ENCODE peak calls at places on chromosomes 5 and 9, in seven cellular contexts. M is thoracic aorta, K is AG10803, R is MCF 10A, T is osteocyte, Q is sigmoid colon, V is foreskin fibroblast. C is an unnamed sample.

GRCh38 chr5:170482511-170482910 is 21.3 kb upstream of the KCNIP1 start:
- DNase-seq in R (no peak), T (no peak), K (peak), M (no peak), V (no peak), Q (no peak), C (no peak)

GRCh38 chr5:89722538-89722937 is 687.0 kb downstream of the CETN3 start:
- DNase-seq in T (no peak), V (no peak), R (no peak), K (no peak), M (no peak), Q (no peak), C (no peak)

GRCh38 chr9:89372230-89372816 is 54.0 kb downstream of the SECISBP2 start:
- DNase-seq in Q (no peak), K (no peak), T (no peak), R (no peak), M (no peak), V (no peak), C (peak)

GRCh38 chr5:28523887-28524637 is 1485.7 kb upstream of the CDH9 start:
- DNase-seq in M (no peak), R (peak), V (peak), Q (no peak), K (peak), T (no peak), C (no peak)

GRCh38 chr5:42632501-42632900 is 124.1 kb upstream of the CCDC152 start:
- DNase-seq in M (no peak), K (no peak), R (no peak), Q (no peak), T (no peak), V (no peak), C (no peak)

GRCh38 chr5:138495351-138495750 is 30.1 kb downstream of the EGR1 start:
- DNase-seq in R (no peak), M (no peak), T (no peak), V (peak), Q (no peak), K (no peak), C (no peak)

GRCh38 chr5:5891350-5891749 is 468.9 kb downstream of the ICE1 start:
- DNase-seq in K (peak), R (peak), Q (no peak), V (no peak), T (no peak), M (no peak), C (no peak)

GRCh38 chr9:95140821-95141220 is 176.7 kb downstream of the FANCC start:
- DNase-seq in M (no peak), T (no peak), Q (peak), V (no peak), K (no peak), R (no peak), C (no peak)

GRCh38 chr5:8192840-8193239 is 323.9 kb downstream of the MTRR start:
- DNase-seq in T (no peak), M (no peak), R (no peak), V (no peak), Q (no peak), K (no peak), C (no peak)

GRCh38 chr5:123211084-123211483 is 122.0 kb downstream of the PRDM6 start:
- DNase-seq in V (no peak), M (no peak), Q (no peak), R (peak), K (no peak), T (no peak), C (no peak)

GRCh38 chr9:109447329-109448076 is 50.6 kb downstream of the PTPN3 start:
- DNase-seq in V (no peak), K (no peak), Q (no peak), T (peak), R (no peak), M (no peak), C (no peak)

GRCh38 chr9:7799234-7799933 is at the start of gene DMAC1:
- DNase-seq in V (peak), Q (peak), R (peak), M (no peak), T (peak), K (peak), C (peak)

GRCh38 chr5:53071298-53071697 is 38.3 kb downstream of the MOCS2 start:
- DNase-seq in R (no peak), V (peak), K (no peak), T (no peak), M (no peak), Q (no peak), C (no peak)

GRCh38 chr5:129852747-129853352 is 51.4 kb upstream of the CHSY3 start:
- DNase-seq in T (peak), Q (peak), M (peak), V (peak), K (peak), R (peak), C (peak)

GRCh38 chr9:19101203-19101602 is 1.5 kb downstream of the HAUS6 start:
- DNase-seq in M (no peak), T (no peak), R (peak), Q (no peak), V (no peak), K (no peak), C (no peak)

GRCh38 chr9:19108038-19108437 is 5.3 kb upstream of the HAUS6 start:
- DNase-seq in T (no peak), Q (no peak), M (no peak), K (no peak), V (peak), R (no peak), C (no peak)

GRCh38 chr9:19102181-19102630 is 498 bp downstream of the HAUS6 start:
- DNase-seq in K (no peak), R (peak), V (peak), T (no peak), M (no peak), Q (peak), C (peak)

GRCh38 chr9:19104528-19105282 is 2.0 kb upstream of the HAUS6 start:
- DNase-seq in M (no peak), R (no peak), K (peak), Q (no peak), V (peak), T (no peak), C (no peak)

GRCh38 chr9:19102631-19103345 is at the start of gene HAUS6:
- DNase-seq in R (peak), V (peak), K (peak), M (peak), Q (peak), T (peak), C (peak)
- TF ChIP-seq CTCF in R (no peak), V (peak), K (peak), M (peak), Q (peak), T (peak), C (peak)

GRCh38 chr5:13611604-13612003 is 332.9 kb downstream of the DNAH5 start:
- DNase-seq in K (no peak), V (no peak), Q (no peak), R (no peak), T (no peak), M (no peak), C (no peak)
- TF ChIP-seq CTCF in K (no peak), V (no peak), Q (no peak), R (no peak), T (no peak), M (no peak), C (no peak)

GRCh38 chr5:83467315-83468044 is 4.1 kb upstream of the VCAN start:
- DNase-seq in T (no peak), Q (peak), R (no peak), K (peak), M (peak), V (peak), C (peak)
- TF ChIP-seq CTCF in T (no peak), Q (no peak), R (no peak), K (peak), M (no peak), V (peak), C (no peak)

DNA sequence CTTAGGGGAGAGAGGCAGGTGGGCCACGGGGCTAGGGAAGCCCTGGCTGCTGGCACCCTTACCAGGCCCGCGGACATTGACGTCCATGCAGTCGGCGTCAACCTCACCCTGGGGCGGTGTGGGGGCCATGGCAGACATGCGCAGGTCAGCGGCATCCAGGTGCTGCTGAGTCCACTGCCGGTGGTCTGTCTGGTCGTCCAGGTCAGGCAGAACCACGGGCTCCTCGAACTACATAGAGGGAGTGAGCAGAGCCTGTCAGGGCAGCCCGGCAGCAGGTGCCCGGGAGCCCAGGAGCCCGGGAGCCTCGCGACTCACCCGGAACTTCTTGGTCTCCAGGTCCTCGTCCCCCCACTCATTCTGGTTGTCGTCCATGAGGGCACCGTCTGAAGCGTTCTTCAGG is 18.8 kb upstream of the SEC16A start:
- DNase-seq in V (no peak), Q (no peak), T (no peak), K (no peak), R (no peak), M (no peak), C (no peak)
- TF ChIP-seq CTCF in V (no peak), Q (no peak), T (no peak), K (no peak), R (no peak), M (no peak), C (no peak)

GRCh38 chr9:114906922-114907571 is 23.3 kb downstream of the TNFSF8 start:
- DNase-seq in V (peak), M (no peak), K (no peak), R (peak), Q (no peak), T (peak), C (peak)
- TF ChIP-seq CTCF in V (peak), M (peak), K (peak), R (peak), Q (peak), T (peak), C (no peak)

GRCh38 chr5:56459394-56459793 is 226.3 kb upstream of the ANKRD55 start:
- DNase-seq in R (no peak), V (no peak), Q (no peak), M (no peak), T (no peak), K (no peak), C (no peak)
- TF ChIP-seq CTCF in R (no peak), V (no peak), Q (no peak), M (no peak), T (no peak), K (no peak), C (no peak)

GRCh38 chr9:17587113-17587512 is 8.2 kb downstream of the SH3GL2 start:
- DNase-seq in Q (no peak), V (no peak), K (no peak), R (no peak), M (no peak), T (peak), C (no peak)

GRCh38 chr9:17589771-17590170 is 10.9 kb downstream of the SH3GL2 start:
- DNase-seq in K (no peak), R (no peak), T (peak), M (no peak), Q (no peak), V (no peak), C (no peak)

GRCh38 chr9:17588395-17588794 is 9.5 kb downstream of the SH3GL2 start:
- DNase-seq in R (no peak), Q (no peak), M (no peak), V (no peak), T (peak), K (no peak), C (no peak)
- TF ChIP-seq CTCF in R (no peak), Q (no peak), M (no peak), V (no peak), T (no peak), K (no peak), C (no peak)

GRCh38 chr5:140795259-140795641 is 598 bp downstream of the PCDHA2 start:
- DNase-seq in M (no peak), R (no peak), K (no peak), T (no peak), Q (no peak), V (peak), C (no peak)
- TF ChIP-seq CTCF in M (no peak), R (no peak), K (peak), T (peak), Q (no peak), V (peak), C (peak)

DNA sequence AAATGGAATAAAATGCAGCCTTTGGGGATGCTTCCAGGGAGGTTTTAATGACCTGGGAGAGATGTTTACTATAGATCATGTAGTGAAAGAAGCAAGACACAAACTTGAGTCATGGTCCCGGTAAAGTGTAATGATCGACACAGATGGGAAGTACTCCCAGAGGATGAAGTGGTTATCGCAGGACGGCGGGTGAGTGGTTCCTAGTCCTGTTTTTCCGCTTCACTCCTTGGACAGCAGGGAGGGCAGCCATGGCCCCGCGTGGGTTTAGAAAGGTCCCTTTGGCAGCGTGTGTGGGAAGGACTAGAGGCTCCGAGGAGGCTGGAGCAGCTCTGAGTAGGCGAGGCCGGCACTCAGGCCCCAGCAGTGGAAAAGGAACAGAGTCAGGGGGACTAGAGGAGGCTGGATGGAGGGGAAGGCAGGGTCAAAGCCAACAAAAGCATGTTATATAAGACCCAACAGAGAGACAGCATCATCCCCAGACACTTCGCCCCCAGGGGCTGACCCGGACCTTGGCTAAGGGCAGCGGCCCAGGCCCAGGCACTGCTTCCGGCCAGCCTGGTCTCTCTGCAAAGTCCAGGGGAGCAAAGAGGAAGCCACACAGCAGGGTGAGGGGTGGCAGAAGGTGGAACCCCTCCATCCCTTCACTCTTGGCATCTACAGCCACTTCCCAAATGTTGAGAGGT is 49.1 kb upstream of the STXBP1 start:
- DNase-seq in R (peak), M (no peak), T (no peak), Q (no peak), K (peak), V (peak), C (no peak)
- TF ChIP-seq CTCF in R (no peak), M (peak), T (no peak), Q (no peak), K (no peak), V (no peak), C (no peak)

C was measured in glutamatergic neuron.